ENCODE peak calls at places on chromosome 1, in four cellular contexts. D is left cardiac atrium, U is suprapubic skin, G is nephron progenitor cell. T is an unnamed sample.
A peak's percentile ranks its signal among the peaks of the same experiment; 100 is the strongest.

GRCh38 chr1:17731460-17731859 is 23.7 kb upstream of the ACTL8 start:
- DNase-seq in D (no peak), U (no peak), G (no peak), T (no peak)

GRCh38 chr1:191290441-191290840 is 812.8 kb upstream of the BRINP3 start:
- DNase-seq in D (no peak), U (no peak), G (no peak), T (no peak)

GRCh38 chr1:11749203-11749689 is 12.7 kb upstream of the C1orf167 start:
- DNase-seq in D (peak; percentile 63), U (no peak), G (no peak), T (peak; percentile 88)

GRCh38 chr1:228226956-228227791 is 19.3 kb downstream of the OBSCN start:
- DNase-seq in D (no peak), U (no peak), G (no peak), T (no peak)

GRCh38 chr1:112296908-112297307 is 99.1 kb upstream of the CTTNBP2NL start:
- DNase-seq in D (no peak), U (no peak), G (no peak), T (no peak)

GRCh38 chr1:914253-914890 is 9.4 kb upstream of the SAMD11 start:
- DNase-seq in D (peak; percentile 13), U (peak; percentile 45), G (no peak), T (no peak)

GRCh38 chr1:45923343-45923742 is 119.9 kb downstream of the MAST2 start:
- DNase-seq in D (no peak), U (no peak), G (no peak), T (no peak)

GRCh38 chr1:241061062-241061461 is 295.9 kb downstream of the RGS7 start:
- DNase-seq in D (no peak), U (no peak), G (no peak), T (no peak)

GRCh38 chr1:157034137-157034800 is 11.3 kb downstream of the ARHGEF11 start:
- DNase-seq in D (no peak), U (no peak), G (no peak), T (no peak)

GRCh38 chr1:50968021-50968883 is 1.8 kb upstream of the CDKN2C start:
- DNase-seq in D (peak; percentile 93), U (peak; percentile 93), G (peak; percentile 85), T (peak; percentile 97)

GRCh38 chr1:185426761-185427698 is 110.0 kb upstream of the IVNS1ABP start:
- DNase-seq in D (peak; percentile 51), U (no peak), G (no peak), T (no peak)